ENCODE peak calls at places on chromosomes 1 and 21, in seven cellular contexts. X is A549; E is lower leg skin; R is CD8-positive, alpha-beta T cell; Y is choroid plexus epithelial cell; S is tibial artery; D is spleen. J is an unnamed sample.
A peak's percentile ranks its signal among the peaks of the same experiment; 100 is the strongest.

GRCh38 chr1:228941673-228942072 is 206.4 kb downstream of the RHOU start:
- DNase-seq in X (no peak), E (no peak), R (no peak), Y (no peak), S (no peak), D (no peak), J (no peak)

GRCh38 chr1:24695202-24695974 is 49.9 kb upstream of the CLIC4 start:
- DNase-seq in X (no peak), E (no peak), R (no peak), Y (no peak), S (no peak), D (peak; percentile 81), J (no peak)

GRCh38 chr1:166814611-166815010 is 24.7 kb upstream of the POGK start:
- DNase-seq in X (no peak), E (no peak), R (no peak), Y (peak; percentile 54), S (no peak), D (no peak), J (peak; percentile 68)

GRCh38 chr1:40951943-40952743 is 27.4 kb upstream of the CTPS1 start:
- DNase-seq in X (peak; percentile 67), E (peak; percentile 52), R (peak; percentile 43), Y (peak; percentile 51), S (peak; percentile 80), D (peak; percentile 85), J (no peak)

GRCh38 chr1:6099297-6099696 is 53.6 kb downstream of the KCNAB2 start:
- DNase-seq in X (no peak), E (no peak), R (no peak), Y (no peak), S (no peak), D (peak; percentile 72), J (no peak)

GRCh38 chr1:223711173-223711572 is 1.2 kb upstream of the CAPN2 start:
- DNase-seq in X (no peak), E (no peak), R (no peak), Y (peak; percentile 75), S (no peak), D (no peak), J (no peak)

GRCh38 chr21:36429672-36430546 is 44.7 kb downstream of the CHAF1B start:
- DNase-seq in X (peak; percentile 92), E (peak; percentile 86), R (peak; percentile 68), Y (peak; percentile 99), S (peak; percentile 91), D (peak; percentile 85), J (peak; percentile 100)

GRCh38 chr1:104132386-104132973 is 382.8 kb downstream of the AMY1C start:
- DNase-seq in X (peak; percentile 21), E (no peak), R (no peak), Y (peak; percentile 11), S (no peak), D (no peak), J (no peak)

GRCh38 chr1:230891413-230891812 is 23.1 kb upstream of the C1orf198 start:
- DNase-seq in X (no peak), E (no peak), R (no peak), Y (peak; percentile 13), S (no peak), D (no peak), J (no peak)

GRCh38 chr1:3032970-3033794 is 11.9 kb downstream of the ACTRT2 start:
- DNase-seq in X (no peak), E (no peak), R (peak; percentile 81), Y (no peak), S (peak; percentile 41), D (peak; percentile 53), J (no peak)

GRCh38 chr21:40837456-40837855 is 9.5 kb downstream of the DSCAM start:
- DNase-seq in X (no peak), E (no peak), R (no peak), Y (no peak), S (no peak), D (no peak), J (peak; percentile 59)

GRCh38 chr21:20083336-20083735 is 914.9 kb upstream of the NCAM2 start:
- DNase-seq in X (no peak), E (no peak), R (no peak), Y (no peak), S (no peak), D (no peak), J (no peak)

GRCh38 chr1:8090241-8090702 is 64.2 kb upstream of the ERRFI1 start:
- DNase-seq in X (no peak), E (no peak), R (no peak), Y (peak; percentile 92), S (no peak), D (no peak), J (peak; percentile 99)

GRCh38 chr1:45340816-45341215 is 576 bp upstream of the MUTYH start:
- DNase-seq in X (peak; percentile 19), E (no peak), R (no peak), Y (no peak), S (no peak), D (no peak), J (no peak)

GRCh38 chr1:23472351-23473036 is 11.5 kb downstream of the ASAP3 start:
- DNase-seq in X (no peak), E (no peak), R (no peak), Y (no peak), S (no peak), D (no peak), J (no peak)

GRCh38 chr1:33347650-33347992 is 26.7 kb upstream of the A3GALT2 start:
- DNase-seq in X (peak; percentile 28), E (peak; percentile 64), R (no peak), Y (peak; percentile 75), S (peak; percentile 72), D (no peak), J (no peak)

GRCh38 chr1:178417858-178418257 is 78.9 kb downstream of the CLEC20A start:
- DNase-seq in X (peak; percentile 70), E (no peak), R (no peak), Y (peak; percentile 61), S (no peak), D (no peak), J (peak; percentile 69)

GRCh38 chr1:9028921-9029715 is 2.9 kb upstream of the SLC2A7 start:
- DNase-seq in X (no peak), E (no peak), R (no peak), Y (peak; percentile 17), S (no peak), D (no peak), J (peak; percentile 8)

GRCh38 chr1:211965108-211965805 is 70.1 kb downstream of the INTS7 start:
- DNase-seq in X (no peak), E (no peak), R (no peak), Y (no peak), S (no peak), D (no peak), J (no peak)

GRCh38 chr1:227939791-227940771 is 7.7 kb downstream of the WNT9A start:
- DNase-seq in X (no peak), E (no peak), R (no peak), Y (no peak), S (peak; percentile 55), D (peak; percentile 69), J (no peak)

GRCh38 chr1:246492611-246493245 is 14.4 kb downstream of the SMYD3 start:
- DNase-seq in X (peak; percentile 68), E (peak; percentile 33), R (no peak), Y (peak; percentile 90), S (no peak), D (no peak), J (peak; percentile 50)

GRCh38 chr1:42266253-42267135 is 68.5 kb downstream of the FOXJ3 start:
- DNase-seq in X (no peak), E (no peak), R (no peak), Y (no peak), S (no peak), D (no peak), J (peak; percentile 30)

GRCh38 chr1:18486195-18486594 is 5.5 kb downstream of the KLHDC7A start:
- DNase-seq in X (no peak), E (no peak), R (no peak), Y (no peak), S (no peak), D (peak; percentile 34), J (no peak)

GRCh38 chr1:64515427-64515826 is 45.5 kb downstream of the CACHD1 start:
- DNase-seq in X (no peak), E (peak; percentile 83), R (no peak), Y (peak; percentile 87), S (peak; percentile 80), D (no peak), J (peak; percentile 61)
- H3K4me3 ChIP-seq in X (no peak overlapping the region), E (no peak overlapping the region), R (no peak overlapping the region), Y (no peak overlapping the region), S (no peak overlapping the region), D (no peak overlapping the region), J (no peak overlapping the region)

DNA sequence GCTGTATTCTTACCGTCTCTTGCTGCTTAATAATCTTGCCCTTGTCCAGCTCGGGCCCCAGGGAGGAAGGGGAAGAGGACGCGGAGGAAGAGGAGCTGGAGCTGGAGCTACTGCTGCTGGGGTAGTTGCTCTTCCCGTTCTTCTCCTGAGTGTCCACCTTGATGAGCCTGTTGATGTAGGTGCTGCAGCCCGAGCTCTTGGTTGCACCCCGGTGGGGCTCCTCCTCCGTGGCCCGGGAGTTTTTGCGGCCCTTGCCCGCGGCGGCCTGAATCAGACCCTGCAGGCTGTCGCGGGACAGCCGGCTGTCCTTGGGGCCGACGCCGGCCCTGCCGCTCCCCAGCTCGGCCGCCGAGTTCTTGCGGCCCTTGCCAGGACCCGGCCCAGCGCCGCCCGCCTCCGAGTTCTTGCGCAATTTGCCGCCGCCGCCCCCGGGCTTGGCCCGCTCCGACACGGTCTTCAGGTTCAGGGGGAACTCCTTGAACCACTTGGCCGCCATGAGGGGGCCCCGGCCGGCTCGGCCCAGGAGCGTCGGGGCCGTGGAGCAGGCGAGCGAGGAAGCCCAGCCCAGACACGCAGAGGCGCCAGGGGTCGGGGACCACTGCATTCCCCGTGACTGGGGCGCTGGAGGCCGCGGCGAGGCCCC is 475 bp upstream of the TDRD10 start:
- DNase-seq in X (no peak), E (no peak), R (no peak), Y (no peak), S (peak; percentile 77), D (peak; percentile 73), J (no peak)
- H3K4me3 ChIP-seq in X (peak overlapping the region; percentile 54), E (peak overlapping the region; percentile 27), R (no peak overlapping the region), Y (no peak overlapping the region), S (peak overlapping the region; percentile 41), D (peak overlapping the region; percentile 49), J (no peak overlapping the region)

GRCh38 chr21:38351961-38352521 is 95.2 kb downstream of the KCNJ15 start:
- DNase-seq in X (peak; percentile 63), E (no peak), R (no peak), Y (peak; percentile 61), S (no peak), D (no peak), J (peak; percentile 93)
- H3K4me3 ChIP-seq in X (no peak overlapping the region), E (no peak overlapping the region), R (no peak overlapping the region), Y (no peak overlapping the region), S (peak overlapping the region; percentile 1), D (no peak overlapping the region), J (no peak overlapping the region)

GRCh38 chr21:45108034-45108790 is 33.8 kb downstream of the ADARB1 start:
- DNase-seq in X (no peak), E (no peak), R (no peak), Y (no peak), S (no peak), D (no peak), J (no peak)

GRCh38 chr21:45109831-45110492 is 35.6 kb downstream of the ADARB1 start:
- DNase-seq in X (no peak), E (no peak), R (peak; percentile 52), Y (no peak), S (peak; percentile 70), D (no peak), J (peak; percentile 23)

GRCh38 chr21:45111703-45112102 is 37.3 kb downstream of the ADARB1 start:
- DNase-seq in X (no peak), E (no peak), R (no peak), Y (no peak), S (no peak), D (no peak), J (no peak)

GRCh38 chr21:45110873-45111624 is 36.7 kb downstream of the ADARB1 start:
- DNase-seq in X (no peak), E (no peak), R (no peak), Y (no peak), S (no peak), D (no peak), J (no peak)

GRCh38 chr21:45108808-45109800 is 34.7 kb downstream of the ADARB1 start:
- DNase-seq in X (no peak), E (no peak), R (no peak), Y (no peak), S (no peak), D (no peak), J (no peak)
- H3K4me3 ChIP-seq in X (no peak overlapping the region), E (no peak overlapping the region), R (peak overlapping the region; percentile 51), Y (peak overlapping the region; percentile 17), S (peak overlapping the region; percentile 13), D (peak overlapping the region; percentile 10), J (no peak overlapping the region)